ENCODE peak calls at places on chromosomes 16 and 17, in ten cellular contexts. R is testis, G is fibroblast of lung, Z is uterus, L is cardiac fibroblast, Q is right atrium auricular region, Y is heart right ventricle, X is AG09319, E is Calu3, A is mesothelial cell of epicardium. B is an unnamed sample.

GRCh38 chr16:22190169-22191088 is 15.6 kb upstream of the EEF2K start:
- DNase-seq in Y (peak; percentile 100), L (peak; percentile 100), G (peak; percentile 98), Z (peak; percentile 100), R (peak; percentile 100), A (peak; percentile 99), Q (peak; percentile 100), E (peak; percentile 100), X (peak; percentile 100), B (peak; percentile 99)

GRCh38 chr17:7083592-7083991 is 3.5 kb upstream of the CLEC10A start:
- DNase-seq in Y (no peak), L (no peak), Z (no peak), X (no peak), A (no peak), R (no peak), G (peak; percentile 56), E (no peak), Q (no peak), B (no peak)

GRCh38 chr17:71084838-71085237 is 915.5 kb downstream of the KCNJ2 start:
- DNase-seq in X (no peak), R (no peak), E (no peak), Q (no peak), Y (no peak), A (no peak), L (no peak), G (no peak), Z (no peak), B (no peak)

GRCh38 chr17:82444941-82445521 is 5.5 kb downstream of the CYBC1 start:
- DNase-seq in X (no peak), G (peak; percentile 57), Y (peak; percentile 24), L (peak; percentile 61), R (no peak), A (no peak), Q (no peak), Z (no peak), E (no peak), B (no peak)

GRCh38 chr17:13140750-13141149 is 122.9 kb upstream of the ELAC2 start:
- DNase-seq in L (no peak), Y (no peak), R (no peak), E (no peak), A (no peak), G (peak; percentile 30), X (no peak), Q (no peak), Z (no peak), B (no peak)

GRCh38 chr16:24044467-24044866 is 208.7 kb downstream of the PRKCB start:
- DNase-seq in R (no peak), Q (no peak), A (no peak), Z (no peak), Y (no peak), L (no peak), X (no peak), E (no peak), G (no peak), B (no peak)

GRCh38 chr17:64406321-64407200 is 15.9 kb upstream of the PECAM1 start:
- DNase-seq in Q (no peak), R (no peak), A (no peak), E (peak; percentile 19), Z (no peak), X (no peak), G (no peak), L (peak; percentile 65), Y (no peak), B (no peak)

GRCh38 chr16:27318399-27319256 is 4.9 kb downstream of the IL4R start:
- DNase-seq in Z (peak; percentile 23), Q (no peak), L (peak; percentile 59), A (no peak), Y (peak; percentile 53), R (no peak), E (peak; percentile 46), X (no peak), G (no peak), B (peak; percentile 67)

GRCh38 chr17:1647802-1648581 is 1.7 kb downstream of the RILP start:
- DNase-seq in Q (peak; percentile 60), R (no peak), Z (no peak), E (no peak), Y (peak; percentile 63), A (no peak), X (no peak), G (no peak), L (peak; percentile 42), B (no peak)

GRCh38 chr17:8832711-8833352 is 33.7 kb upstream of the MFSD6L start:
- DNase-seq in Y (peak; percentile 31), Q (no peak), Z (no peak), E (peak; percentile 8), X (no peak), R (peak; percentile 66), L (no peak), A (no peak), G (no peak), B (no peak)

GRCh38 chr17:14724770-14725169 is 423.9 kb downstream of the HS3ST3B1 start:
- DNase-seq in X (no peak), R (no peak), Y (no peak), E (no peak), A (no peak), Q (no peak), G (no peak), Z (no peak), L (no peak), B (no peak)

GRCh38 chr17:65270499-65270898 is 133.3 kb downstream of the RGS9 start:
- DNase-seq in E (no peak), X (no peak), A (no peak), G (no peak), Y (no peak), Q (no peak), Z (no peak), L (no peak), R (no peak), B (no peak)

GRCh38 chr17:17573912-17574311 is 17.6 kb downstream of the PEMT start:
- DNase-seq in L (no peak), E (no peak), Y (no peak), A (no peak), Q (no peak), G (no peak), Z (peak; percentile 28), X (peak; percentile 47), R (no peak), B (no peak)

GRCh38 chr17:57747221-57748017 is 2.3 kb upstream of the CCDC182 start:
- DNase-seq in R (peak; percentile 49), Z (no peak), L (peak; percentile 77), E (peak; percentile 17), X (peak; percentile 35), Q (peak; percentile 63), A (no peak), Y (no peak), G (peak; percentile 57), B (no peak)
- TF ChIP-seq CTCF in R (peak; percentile 63), Z (peak; percentile 70), L (peak; percentile 82), E (no peak), X (peak; percentile 80), Q (peak; percentile 55), A (peak; percentile 59), Y (peak; percentile 42), G (peak; percentile 90), B (peak; percentile 91)

GRCh38 chr17:77107506-77108433 is 33.0 kb upstream of the SEC14L1 start:
- DNase-seq in L (peak; percentile 36), Y (no peak), E (no peak), R (no peak), A (no peak), Z (no peak), Q (no peak), X (no peak), G (peak; percentile 38), B (no peak)

GRCh38 chr17:77110006-77110374 is 30.8 kb upstream of the SEC14L1 start:
- DNase-seq in X (no peak), Y (no peak), G (peak; percentile 82), A (no peak), Q (no peak), R (no peak), E (no peak), L (peak; percentile 89), Z (no peak), B (no peak)

GRCh38 chr17:77105706-77106105 is 35.1 kb upstream of the SEC14L1 start:
- DNase-seq in L (no peak), R (no peak), X (no peak), G (no peak), Y (no peak), A (no peak), Q (no peak), E (no peak), Z (no peak), B (no peak)

GRCh38 chr17:77109159-77110005 is 31.4 kb upstream of the SEC14L1 start:
- DNase-seq in Y (no peak), R (no peak), Z (no peak), A (no peak), L (no peak), Q (no peak), E (no peak), G (no peak), X (no peak), B (no peak)

DNA sequence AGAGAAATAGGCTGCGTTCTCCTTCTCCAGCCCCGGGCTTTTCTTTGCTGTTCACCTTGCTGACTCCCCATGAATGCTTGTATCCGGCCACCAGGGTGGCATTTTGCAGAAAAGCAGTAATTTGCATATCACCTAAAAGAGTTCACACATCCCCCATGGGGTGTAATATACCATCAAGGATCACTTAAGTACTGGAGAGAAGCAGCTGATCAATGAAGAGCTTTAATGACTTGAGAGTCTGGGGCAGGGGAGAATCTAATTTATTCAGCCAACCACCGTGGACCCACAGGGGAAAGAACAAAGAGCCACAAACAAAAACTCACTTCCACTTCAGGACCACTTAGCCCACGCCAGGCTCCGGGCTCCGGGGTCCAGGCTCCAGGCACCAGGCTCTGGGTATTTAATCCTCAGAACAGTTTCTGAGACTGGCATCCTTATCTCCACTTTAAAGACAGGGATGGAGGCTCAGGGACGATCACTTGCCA is 33.9 kb upstream of the SEC14L1 start:
- DNase-seq in X (no peak), G (no peak), Z (no peak), Q (no peak), L (no peak), A (no peak), E (no peak), R (no peak), Y (no peak), B (no peak)
- TF ChIP-seq CTCF in X (no peak), G (no peak), Z (no peak), Q (no peak), L (peak; percentile 1), A (no peak), E (no peak), R (no peak), Y (no peak), B (no peak)

GRCh38 chr17:80364091-80364691 is 50.8 kb upstream of the ENDOV start:
- DNase-seq in G (no peak), E (no peak), R (peak; percentile 60), A (no peak), Z (no peak), L (no peak), Q (no peak), Y (no peak), X (no peak), B (peak; percentile 91)
- TF ChIP-seq CTCF in G (peak; percentile 17), E (no peak), R (peak; percentile 47), A (no peak), Z (no peak), L (peak; percentile 30), Q (no peak), Y (no peak), X (peak; percentile 8), B (peak; percentile 64)

DNA sequence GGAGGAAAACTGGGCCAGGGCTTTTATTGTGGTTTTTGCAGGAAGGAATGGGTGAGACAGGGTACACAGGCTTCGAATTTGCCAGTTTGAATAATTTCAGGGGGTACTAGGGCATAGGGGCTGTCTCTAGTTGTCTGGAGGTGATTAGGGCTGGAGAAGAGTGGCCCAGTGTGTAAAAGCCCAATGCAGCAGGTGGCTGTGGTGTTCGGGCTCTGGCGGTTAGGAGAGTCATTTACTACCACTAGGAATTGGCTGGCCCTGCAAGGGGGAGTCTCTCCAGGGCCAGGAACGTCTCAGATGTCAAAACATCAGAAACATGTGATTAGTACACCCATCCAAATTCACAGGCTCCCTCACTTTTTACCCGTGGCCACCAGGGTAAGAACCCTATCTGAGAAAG is 50.3 kb downstream of the GINS3 start:
- DNase-seq in E (no peak), Y (no peak), R (no peak), A (no peak), X (no peak), Z (no peak), Q (no peak), L (no peak), G (no peak), B (no peak)
- TF ChIP-seq CTCF in E (no peak), Y (no peak), R (no peak), A (no peak), X (no peak), Z (no peak), Q (no peak), L (no peak), G (no peak), B (no peak)